ENCODE peak calls at places on chromosomes 4 and X, in four cellular contexts. H is K562, S is GM12878, K is HL-60. P is an unnamed sample.

GRCh38 chr4:6682862-6683590 is 10.7 kb upstream of the S100P start:
- DNase-seq in H (no peak), S (no peak), K (no peak), P (no peak)

GRCh38 chrX:113954297-113954696 is 629.6 kb upstream of the HTR2C start:
- DNase-seq in H (no peak), S (no peak), K (peak; percentile 24), P (no peak)

GRCh38 chr4:39494354-39494753 is 32.9 kb downstream of the UGDH start:
- DNase-seq in H (no peak), S (no peak), K (no peak), P (no peak)

GRCh38 chr4:108783666-108784463 is 21.0 kb upstream of the ETNPPL start:
- DNase-seq in H (no peak), S (no peak), K (no peak), P (no peak)

GRCh38 chr4:120156115-120156718 is 89.6 kb upstream of the MAD2L1 start:
- DNase-seq in H (peak; percentile 17), S (peak; percentile 7), K (no peak), P (no peak)

GRCh38 chr4:159765402-159765801 is 662.5 kb downstream of the RAPGEF2 start:
- DNase-seq in H (no peak), S (no peak), K (no peak), P (no peak)

GRCh38 chr4:114417214-114417613 is 181.4 kb upstream of the UGT8 start:
- DNase-seq in H (no peak), S (no peak), K (no peak), P (no peak)

GRCh38 chr4:37953620-37954325 is 6.4 kb upstream of the PTTG2 start:
- DNase-seq in H (peak; percentile 19), S (no peak), K (no peak), P (no peak)

GRCh38 chr4:30867427-30867826 is 147.3 kb downstream of the PCDH7 start:
- DNase-seq in H (no peak), S (no peak), K (no peak), P (no peak)

GRCh38 chr4:156832886-156833285 is 138.7 kb downstream of the PDGFC start:
- DNase-seq in H (no peak), S (no peak), K (no peak), P (no peak)

GRCh38 chr4:25043548-25043947 is 12.8 kb upstream of the LGI2 start:
- DNase-seq in H (no peak), S (no peak), K (no peak), P (no peak)
- TF ChIP-seq POLR2AphosphoS5 in H (no peak), S (no peak), K (no peak), P (no peak)

GRCh38 chrX:136828830-136829229 is 48.1 kb upstream of the ARHGEF6 start:
- DNase-seq in H (no peak), S (no peak), K (peak; percentile 38), P (no peak)
- TF ChIP-seq SPI1 in H (peak; percentile 41), S (no peak), K (peak; percentile 96), P (no peak)

GRCh38 chr4:1300466-1301455 is 11.1 kb downstream of the MAEA start:
- DNase-seq in H (no peak), S (no peak), K (peak; percentile 100), P (no peak)
- TF ChIP-seq POLR2AphosphoS5 in H (no peak), S (no peak), K (peak; percentile 92), P (no peak)

DNA sequence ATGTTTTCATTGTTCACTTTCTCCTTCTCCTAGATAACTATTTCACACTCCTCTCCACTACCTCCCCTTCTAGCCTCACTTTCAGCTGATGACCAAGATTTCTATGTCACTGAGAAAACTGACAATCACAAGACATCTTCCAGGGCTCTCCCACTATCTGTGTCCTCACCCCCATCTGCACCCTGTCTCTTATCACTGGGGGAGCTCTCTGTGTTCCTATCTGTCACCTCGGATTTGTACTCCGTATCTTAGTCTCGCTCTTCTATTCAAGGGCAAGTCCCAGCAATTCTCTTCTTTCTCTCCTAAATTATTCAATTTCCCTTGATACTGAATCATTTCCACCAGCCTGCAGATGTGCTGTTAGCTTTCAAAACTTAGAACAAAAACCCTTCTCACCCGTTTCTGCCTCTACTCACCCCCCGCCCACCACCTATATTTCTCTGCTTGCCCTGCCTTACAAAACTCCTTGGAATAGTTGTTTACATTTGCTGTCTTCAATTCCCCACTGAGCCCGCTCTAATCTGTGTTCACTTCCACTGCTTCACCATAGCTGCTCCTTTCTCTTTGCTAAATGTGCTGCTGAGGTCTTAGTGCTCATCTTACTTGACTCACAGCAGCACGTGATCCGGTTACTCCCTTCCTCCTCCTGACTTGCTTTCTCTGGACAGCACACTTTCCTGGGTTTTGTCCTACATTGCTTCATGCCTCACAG is 293.2 kb downstream of the UNC5C start:
- DNase-seq in H (peak; percentile 33), S (no peak), K (no peak), P (no peak)
- TF ChIP-seq SPI1 in H (no peak), S (no peak), K (no peak), P (no peak)

GRCh38 chrX:41923257-41923924 is at the start of gene CASK:
- DNase-seq in H (peak; percentile 96), S (peak; percentile 51), K (peak; percentile 41), P (peak; percentile 39)
- TF ChIP-seq POLR2AphosphoS5 in H (no peak), S (no peak), K (no peak), P (no peak)

GRCh38 chrX:103913356-103914020 is 48.9 kb upstream of the TMSB15B start:
- DNase-seq in H (no peak), S (no peak), K (no peak), P (no peak)
- TF ChIP-seq SPI1 in H (no peak), S (no peak), K (no peak), P (no peak)

GRCh38 chr4:127632420-127633403 is at the start of gene INTU:
- DNase-seq in H (peak; percentile 89), S (no peak), K (peak; percentile 72), P (no peak)
- TF ChIP-seq POLR2AphosphoS5 in H (peak; percentile 50), S (no peak), K (peak; percentile 39), P (no peak)

GRCh38 chr4:183261953-183262775 is 57.9 kb downstream of the CLDN22 start:
- DNase-seq in H (peak; percentile 73), S (peak; percentile 27), K (peak; percentile 12), P (peak; percentile 27)
- TF ChIP-seq SPI1 in H (no peak), S (no peak), K (no peak), P (no peak)

GRCh38 chrX:24426921-24427746 is 38.0 kb upstream of the PDK3 start:
- DNase-seq in H (no peak), S (no peak), K (no peak), P (no peak)

GRCh38 chrX:24426340-24426913 is 38.7 kb upstream of the PDK3 start:
- DNase-seq in H (peak; percentile 11), S (no peak), K (no peak), P (no peak)

GRCh38 chrX:24425806-24426205 is 39.3 kb upstream of the PDK3 start:
- DNase-seq in H (no peak), S (no peak), K (no peak), P (no peak)

GRCh38 chrX:24427747-24428019 is 37.4 kb upstream of the PDK3 start:
- DNase-seq in H (no peak), S (no peak), K (no peak), P (no peak)

DNA sequence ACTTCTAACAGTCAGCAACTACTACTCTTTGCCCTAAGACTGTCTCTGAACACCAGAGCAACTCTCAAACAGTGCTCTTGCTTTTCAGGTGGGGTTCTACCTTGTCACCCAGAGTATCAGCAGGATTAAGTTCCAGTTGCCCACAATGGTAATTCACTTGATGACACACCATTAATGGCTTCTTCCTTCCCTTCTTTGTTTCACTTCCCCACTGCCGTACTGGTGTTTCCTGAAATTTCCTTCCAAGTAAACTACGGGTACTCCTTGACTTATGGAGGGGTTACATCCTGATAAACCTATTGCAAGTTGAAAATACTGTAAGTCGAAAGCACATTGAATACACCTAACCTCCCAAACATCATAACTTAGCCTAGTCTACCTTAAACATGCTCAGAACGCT is 36.6 kb upstream of the PDK3 start:
- DNase-seq in H (no peak), S (no peak), K (peak; percentile 12), P (no peak)
- TF ChIP-seq POLR2AphosphoS5 in H (no peak), S (no peak), K (no peak), P (no peak)